ENCODE peak calls at places on chromosomes 6 and 20, in ten cellular contexts. C is fibroblast of lung, N is hepatocyte, A is Karpas-422, S is OCI-LY7, K is DND-41, Z is PC-9, B is PC-3, W is H9, O is mesenchymal stem cell. M is an unnamed sample.

GRCh38 chr6:89525786-89526562 is 93.0 kb downstream of the ANKRD6 start:
- DNase-seq in K (no peak), B (no peak), N (no peak), W (no peak), A (no peak), Z (no peak), O (no peak), S (no peak), C (peak), M (no peak)

GRCh38 chr6:170209354-170210025 is 81.4 kb downstream of the DLL1 start:
- DNase-seq in A (no peak), W (peak), O (no peak), N (no peak), C (no peak), S (no peak), B (no peak), Z (no peak), K (no peak), M (no peak)

GRCh38 chr6:146244630-146245143 is 215.8 kb downstream of the GRM1 start:
- DNase-seq in B (no peak), Z (no peak), C (no peak), K (no peak), S (no peak), A (no peak), O (no peak), N (no peak), W (no peak), M (no peak)

GRCh38 chr6:104229057-104229456 is 630.7 kb downstream of the HACE1 start:
- DNase-seq in N (no peak), O (no peak), C (no peak), Z (peak), A (no peak), K (no peak), B (peak), S (no peak), W (no peak), M (no peak)

GRCh38 chr6:129709451-129709908 is 497 bp downstream of the ARHGAP18 start:
- DNase-seq in S (peak), O (peak), B (peak), W (no peak), C (peak), A (no peak), Z (peak), N (peak), K (no peak), M (no peak)

GRCh38 chr20:4559906-4560305 is 161.8 kb upstream of the PRND start:
- DNase-seq in K (no peak), S (no peak), Z (no peak), A (no peak), B (no peak), W (no peak), N (no peak), O (no peak), C (no peak), M (no peak)

GRCh38 chr6:150157076-150157475 is 14.2 kb downstream of the PPP1R14C start:
- DNase-seq in W (no peak), B (no peak), Z (no peak), A (no peak), C (peak), N (no peak), K (no peak), S (no peak), O (no peak), M (no peak)

GRCh38 chr20:17856024-17856564 is 112.5 kb downstream of the SNX5 start:
- DNase-seq in S (peak), N (peak), A (peak), Z (no peak), C (no peak), O (no peak), B (peak), W (no peak), K (peak), M (peak)

GRCh38 chr6:139713911-139714527 is 339.6 kb upstream of the CITED2 start:
- DNase-seq in K (no peak), Z (peak), C (peak), A (no peak), B (peak), S (no peak), O (no peak), N (peak), W (no peak), M (no peak)

GRCh38 chr20:36273414-36274247 is 32.5 kb upstream of the DLGAP4 start:
- DNase-seq in S (peak), A (peak), W (no peak), O (peak), N (no peak), B (peak), C (peak), Z (no peak), K (peak), M (no peak)

GRCh38 chr6:23980965-23981364 is 145.1 kb upstream of the NRSN1 start:
- DNase-seq in S (no peak), A (no peak), W (no peak), K (no peak), N (no peak), Z (no peak), B (peak), C (peak), O (no peak), M (no peak)

GRCh38 chr6:45416700-45417099 is 39.0 kb upstream of the SUPT3H start:
- DNase-seq in N (no peak), W (no peak), Z (no peak), O (peak), C (peak), S (no peak), A (no peak), K (no peak), B (no peak), M (no peak)

GRCh38 chr6:91299544-91300491 is 712.9 kb upstream of the MAP3K7 start:
- DNase-seq in K (no peak), A (no peak), Z (no peak), W (peak), C (peak), O (peak), N (peak), S (no peak), B (peak), M (no peak)

GRCh38 chr6:6678185-6678671 is 89.7 kb downstream of the LY86 start:
- DNase-seq in N (peak), C (peak), S (no peak), W (no peak), Z (peak), K (no peak), B (peak), A (no peak), O (peak), M (peak)

GRCh38 chr6:85490516-85491248 is 40.8 kb downstream of the NT5E start:
- DNase-seq in C (peak), K (no peak), B (peak), S (no peak), O (no peak), Z (peak), W (no peak), N (no peak), A (no peak), M (peak)

GRCh38 chr6:81697564-81697963 is 54.9 kb downstream of the TENT5A start:
- DNase-seq in N (peak), C (peak), W (no peak), Z (no peak), S (no peak), B (peak), O (peak), K (no peak), A (no peak), M (no peak)

GRCh38 chr20:48788486-48789072 is 39.2 kb downstream of the PREX1 start:
- DNase-seq in A (peak), O (no peak), S (peak), W (no peak), C (no peak), N (no peak), K (no peak), B (no peak), Z (peak), M (no peak)

GRCh38 chr6:125415921-125416320 is 114.2 kb upstream of the HDDC2 start:
- DNase-seq in O (peak), S (no peak), B (peak), C (peak), N (no peak), W (no peak), K (no peak), Z (no peak), A (no peak), M (peak)

GRCh38 chr20:50279988-50280850 is 89.6 kb downstream of the CEBPB start:
- DNase-seq in K (no peak), N (no peak), Z (no peak), B (no peak), A (no peak), O (no peak), S (no peak), W (no peak), C (no peak), M (no peak)

GRCh38 chr6:22682979-22683378 is 113.6 kb downstream of the HDGFL1 start:
- DNase-seq in Z (no peak), N (no peak), W (no peak), S (no peak), A (no peak), O (no peak), K (no peak), C (no peak), B (no peak), M (peak)
- H2AFZ ChIP-seq in Z (no peak), N (no peak), W (no peak), S (no peak), A (no peak), O (no peak), K (no peak), C (no peak), B (no peak), M (peak)

GRCh38 chr20:2839732-2840137 is 720 bp downstream of the PCED1A start:
- DNase-seq in N (no peak), O (no peak), B (no peak), S (no peak), C (no peak), K (peak), Z (no peak), W (no peak), A (no peak), M (no peak)
- H2AFZ ChIP-seq in N (peak), O (peak), B (peak), S (peak), C (peak), K (peak), Z (peak), W (no peak), A (no peak), M (peak)

GRCh38 chr6:35219683-35220326 is 6.0 kb downstream of the SCUBE3 start:
- DNase-seq in Z (no peak), O (no peak), B (no peak), W (no peak), A (no peak), S (no peak), K (no peak), N (no peak), C (peak), M (no peak)

GRCh38 chr6:35228483-35228882 is 14.7 kb downstream of the SCUBE3 start:
- DNase-seq in C (no peak), W (no peak), O (no peak), S (no peak), Z (no peak), N (no peak), B (no peak), A (no peak), K (no peak), M (no peak)

GRCh38 chr6:35220711-35221110 is 7.0 kb downstream of the SCUBE3 start:
- DNase-seq in B (no peak), Z (no peak), K (no peak), C (no peak), O (no peak), A (no peak), N (no peak), W (no peak), S (no peak), M (no peak)

GRCh38 chr6:35229304-35229703 is 15.5 kb downstream of the SCUBE3 start:
- DNase-seq in N (no peak), K (no peak), C (no peak), A (no peak), B (no peak), Z (no peak), S (no peak), W (no peak), O (no peak), M (no peak)

DNA sequence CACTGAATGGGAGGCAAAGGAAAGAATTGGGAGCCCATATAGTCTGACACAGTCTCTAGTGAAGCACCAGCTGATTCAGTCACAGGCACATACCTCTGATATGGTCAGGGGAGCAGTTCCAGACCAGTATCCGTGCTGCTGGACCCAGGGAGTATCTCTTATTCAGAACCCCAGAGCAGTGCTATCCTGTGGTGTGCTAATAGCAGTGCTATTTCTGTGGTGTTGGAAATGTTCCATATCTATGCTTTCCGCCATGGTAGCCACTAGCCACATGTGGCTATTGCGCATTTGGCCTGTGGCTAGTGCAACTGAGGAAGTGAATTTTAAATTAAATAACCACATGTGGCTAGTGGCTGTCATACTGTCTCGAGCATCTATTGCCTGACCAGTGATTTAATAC is 11.0 kb downstream of the SCUBE3 start:
- DNase-seq in O (no peak), Z (no peak), B (no peak), C (no peak), K (no peak), W (no peak), S (no peak), N (no peak), A (no peak), M (no peak)
- H2AFZ ChIP-seq in O (no peak), Z (no peak), B (no peak), C (no peak), K (no peak), W (no peak), S (no peak), N (no peak), A (no peak), M (no peak)

GRCh38 chr6:11232177-11232967 is at the start of gene NEDD9:
- DNase-seq in W (peak), B (peak), C (peak), Z (peak), K (peak), A (peak), S (peak), O (peak), N (peak), M (peak)
- H2AFZ ChIP-seq in W (no peak), B (peak), C (peak), Z (peak), K (peak), A (peak), S (peak), O (no peak), N (peak), M (peak)

GRCh38 chr6:55543633-55544309 is 35.2 kb downstream of the HMGCLL1 start:
- DNase-seq in W (peak), O (no peak), N (no peak), B (peak), K (no peak), A (no peak), Z (no peak), S (no peak), C (no peak), M (no peak)
- H2AFZ ChIP-seq in W (no peak), O (no peak), N (no peak), B (no peak), K (no peak), A (no peak), Z (no peak), S (no peak), C (no peak), M (no peak)